ENCODE peak calls at places on chromosomes 11 and 22, in four cellular contexts. D, Z, I and H are unnamed samples. For H3K4me1, the result is how much of the 10 kb centered on the place peaks cover.

GRCh38 chr11:126474888-126475626 is 119.6 kb downstream of the ST3GAL4 start:
- DNase-seq in D (no peak), Z (no peak), I (no peak), H (peak)

GRCh38 chr11:68825603-68826002 is 16.1 kb downstream of the CPT1A start:
- DNase-seq in D (peak), Z (no peak), I (no peak), H (peak)

GRCh38 chr11:88301478-88302140 is 35.9 kb downstream of the CTSC start:
- DNase-seq in D (no peak), Z (no peak), I (no peak), H (no peak)

GRCh38 chr11:69495441-69496201 is 14.2 kb downstream of the LINC01488 start:
- DNase-seq in D (no peak), Z (peak), I (no peak), H (no peak)

GRCh38 chr11:26851696-26852095 is 129.8 kb upstream of the SLC5A12 start:
- DNase-seq in D (no peak), Z (no peak), I (no peak), H (no peak)

GRCh38 chr11:15569626-15570025 is 454.9 kb downstream of the INSC start:
- DNase-seq in D (no peak), Z (peak), I (no peak), H (no peak)

GRCh38 chr11:9092846-9093778 is 1.7 kb upstream of the SCUBE2 start:
- DNase-seq in D (no peak), Z (no peak), I (no peak), H (no peak)

GRCh38 chr11:79466411-79466810 is 25.6 kb upstream of the TENM4 start:
- DNase-seq in D (no peak), Z (no peak), I (no peak), H (no peak)

GRCh38 chr11:1076061-1076665 is 1.5 kb downstream of the MUC2 start:
- DNase-seq in D (no peak), Z (no peak), I (no peak), H (peak)

GRCh38 chr22:49619301-49619700 is 208.4 kb downstream of the BRD1 start:
- DNase-seq in D (no peak), Z (peak), I (peak), H (no peak)

GRCh38 chr11:133425992-133426391 is 106.3 kb downstream of the OPCML start:
- DNase-seq in D (no peak), Z (no peak), I (no peak), H (no peak)

GRCh38 chr22:28299760-28300159 is 379.9 kb downstream of the TTC28 start:
- DNase-seq in D (no peak), Z (peak), I (no peak), H (no peak)

GRCh38 chr11:72293910-72294533 is 50.0 kb upstream of the PHOX2A start:
- DNase-seq in D (no peak), Z (no peak), I (no peak), H (no peak)

GRCh38 chr22:17802822-17803221 is 28.6 kb upstream of the BID start:
- DNase-seq in D (no peak), Z (no peak), I (no peak), H (no peak)

GRCh38 chr11:30478923-30479322 is 107.2 kb downstream of the MPPED2 start:
- DNase-seq in D (no peak), Z (peak), I (peak), H (peak)

GRCh38 chr22:22414266-22414665 is 94.3 kb downstream of the ZNF280B start:
- DNase-seq in D (no peak), Z (no peak), I (no peak), H (no peak)

GRCh38 chr22:27420817-27421361 is 380.7 kb downstream of the MN1 start:
- DNase-seq in D (no peak), Z (peak), I (peak), H (peak)

GRCh38 chr11:126339866-126340434 is 15.5 kb upstream of the ST3GAL4 start:
- DNase-seq in D (no peak), Z (peak), I (peak), H (peak)

GRCh38 chr11:103682318-103683184 is 353.9 kb upstream of the DDI1 start:
- DNase-seq in D (peak), Z (peak), I (peak), H (no peak)

GRCh38 chr22:48752451-48753380 is 1075.0 kb downstream of the BRD1 start:
- DNase-seq in D (no peak), Z (no peak), I (no peak), H (no peak)

GRCh38 chr11:126637800-126638175 is 282.3 kb downstream of the ST3GAL4 start:
- DNase-seq in D (no peak), Z (no peak), I (no peak), H (no peak)

GRCh38 chr11:125941606-125942275 is 4.1 kb upstream of the VSIG10L2 start:
- DNase-seq in D (peak), Z (peak), I (peak), H (no peak)

GRCh38 chr22:17334054-17334453 is 35.2 kb upstream of the CECR2 start:
- DNase-seq in D (no peak), Z (no peak), I (no peak), H (no peak)

GRCh38 chr11:67572747-67573419 is 10.7 kb upstream of the GSTP1 start:
- DNase-seq in D (peak), Z (no peak), I (peak), H (no peak)

GRCh38 chr11:34665077-34665835 is 44.4 kb downstream of the EHF start:
- DNase-seq in D (no peak), Z (no peak), I (no peak), H (no peak)

GRCh38 chr11:86431258-86431657 is 56.6 kb downstream of the CCDC81 start:
- DNase-seq in D (no peak), Z (no peak), I (no peak), H (no peak)

GRCh38 chr22:30873661-30874060 is 94.9 kb downstream of the MORC2 start:
- DNase-seq in D (no peak), Z (no peak), I (peak), H (no peak)

DNA sequence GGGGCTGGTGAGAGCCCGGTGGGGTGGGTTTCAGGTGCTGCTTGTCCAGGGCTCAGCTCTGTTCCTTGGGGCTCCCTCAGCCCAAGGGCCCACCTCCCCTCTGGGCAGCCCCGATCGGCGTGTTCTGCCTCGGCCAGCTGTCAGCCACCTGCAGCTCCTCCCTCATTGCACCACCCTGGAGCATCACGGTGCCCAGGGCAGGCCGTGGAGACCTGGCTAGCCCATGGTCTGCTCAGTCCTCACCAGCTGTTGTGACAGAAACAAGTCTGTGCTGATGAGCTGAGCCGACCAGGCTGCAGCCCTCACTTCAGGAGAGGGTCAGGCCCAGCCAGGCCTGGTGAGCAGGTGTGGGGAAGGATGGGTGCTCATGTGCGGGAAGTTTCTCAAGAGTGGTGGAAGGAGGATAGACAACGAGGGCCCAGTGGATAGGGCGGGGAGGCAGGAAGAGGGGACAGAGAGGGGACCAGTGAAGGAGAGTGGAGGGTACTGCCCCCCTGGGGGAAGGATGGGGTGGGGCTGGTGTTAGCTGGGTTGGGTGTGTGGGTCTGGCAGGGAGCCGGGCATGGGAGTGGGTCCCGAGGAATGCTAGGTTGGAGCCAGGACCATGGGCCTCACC is 16.5 kb upstream of the RTN4R start:
- DNase-seq in D (no peak), Z (no peak), I (no peak), H (no peak)
- H3K4me1 ChIP-seq in D (under half), Z (under half), I (under half), H (under half)

GRCh38 chr11:65261591-65262380 is at the start of gene POLA2:
- DNase-seq in D (peak), Z (peak), I (peak), H (peak)
- H3K27ac ChIP-seq in D (peak), Z (peak), I (peak), H (peak)

GRCh38 chr22:36330655-36331305 is 57.0 kb downstream of the MYH9 start:
- DNase-seq in D (no peak), Z (peak), I (peak), H (peak)
- H3K4me3 ChIP-seq in D (no peak), Z (peak), I (no peak), H (no peak)

GRCh38 chr22:46084376-46084775 is 66.0 kb upstream of the PPARA start:
- DNase-seq in D (no peak), Z (no peak), I (peak), H (peak)

GRCh38 chr22:46081036-46081830 is 69.1 kb upstream of the PPARA start:
- DNase-seq in D (no peak), Z (peak), I (peak), H (peak)

GRCh38 chr22:46083383-46084350 is 66.7 kb upstream of the PPARA start:
- DNase-seq in D (no peak), Z (peak), I (peak), H (peak)

GRCh38 chr22:46081831-46082210 is 68.5 kb upstream of the PPARA start:
- DNase-seq in D (no peak), Z (peak), I (peak), H (peak)

DNA sequence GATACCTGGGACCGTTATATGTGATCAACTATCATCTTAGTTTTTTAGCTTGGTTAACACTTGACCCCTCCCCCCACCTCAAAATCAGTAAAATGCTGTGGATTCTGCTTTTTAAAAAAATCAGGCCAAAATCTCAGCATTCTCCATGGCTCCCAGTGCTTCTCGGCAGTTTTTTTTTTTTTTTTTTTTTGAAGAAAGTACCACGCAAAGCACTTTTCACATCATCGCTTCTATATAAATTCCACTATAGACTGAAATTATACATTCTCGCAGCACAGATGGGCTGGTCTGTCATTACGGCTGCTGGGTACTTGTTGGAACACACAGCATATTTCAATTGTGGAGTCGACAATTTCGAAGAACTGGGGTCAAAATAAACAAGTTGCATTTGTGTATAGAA is 67.7 kb upstream of the PPARA start:
- DNase-seq in D (no peak), Z (no peak), I (no peak), H (no peak)
- H3K4me1 ChIP-seq in D (under half), Z (half or more), I (half or more), H (half or more)

GRCh38 chr11:118214210-118214914 is 10.4 kb downstream of the JAML start:
- DNase-seq in D (no peak), Z (peak), I (no peak), H (no peak)

GRCh38 chr11:118211006-118211405 is 13.8 kb downstream of the JAML start:
- DNase-seq in D (peak), Z (no peak), I (no peak), H (no peak)

GRCh38 chr11:118212131-118212725 is 12.6 kb downstream of the JAML start:
- DNase-seq in D (peak), Z (peak), I (no peak), H (no peak)

GRCh38 chr11:118213774-118214173 is 11.0 kb downstream of the JAML start:
- DNase-seq in D (no peak), Z (no peak), I (no peak), H (no peak)

GRCh38 chr11:118212781-118213565 is 11.8 kb downstream of the JAML start:
- DNase-seq in D (no peak), Z (no peak), I (no peak), H (no peak)
- H3K27ac ChIP-seq in D (peak), Z (peak), I (no peak), H (no peak)